ENCODE peak calls at places on chromosomes 16 and 17, in four cellular contexts. W, K, R and U are unnamed samples. For H3K27me3, the result is how much of the 10 kb centered on the place peaks cover.

GRCh38 chr16:90035902-90036301 is 16.6 kb upstream of the DBNDD1 start:
- DNase-seq in R (no peak), W (no peak), K (peak), U (no peak)

GRCh38 chr16:47142469-47143328 is 1.0 kb downstream of the NETO2 start:
- DNase-seq in W (peak), R (peak), K (peak), U (peak)

GRCh38 chr16:53714080-53715050 is 10.4 kb downstream of the FTO start:
- DNase-seq in K (peak), R (no peak), W (no peak), U (no peak)

GRCh38 chr17:38559025-38559879 is 46.5 kb downstream of the SRCIN1 start:
- DNase-seq in K (peak), W (peak), R (peak), U (peak)

GRCh38 chr16:31006086-31006385 is 4.4 kb downstream of the STX1B start:
- DNase-seq in W (no peak), K (no peak), R (no peak), U (no peak)

GRCh38 chr17:31369266-31369665 is 22.2 kb upstream of the RAB11FIP4 start:
- DNase-seq in K (no peak), R (no peak), W (no peak), U (peak)

GRCh38 chr17:18158022-18158600 is 25.5 kb upstream of the ALKBH5 start:
- DNase-seq in K (peak), R (peak), W (peak), U (peak)

GRCh38 chr17:59652119-59652518 is 32.4 kb downstream of the CLTC start:
- DNase-seq in R (no peak), K (no peak), W (no peak), U (peak)

GRCh38 chr17:35057332-35057915 is 6.1 kb downstream of the RFFL start:
- DNase-seq in R (no peak), K (no peak), W (peak), U (no peak)

GRCh38 chr16:15911198-15911597 is 22.8 kb upstream of the CEP20 start:
- DNase-seq in K (no peak), W (no peak), R (no peak), U (no peak)

GRCh38 chr16:50838165-50838564 is 96.3 kb downstream of the CYLD start:
- DNase-seq in R (no peak), W (peak), K (no peak), U (no peak)

GRCh38 chr17:52159810-52160578 is 1.5 kb upstream of the CA10 start:
- DNase-seq in W (no peak), R (no peak), K (peak), U (no peak)

GRCh38 chr16:5642034-5642433 is 544.4 kb upstream of the EEF2KMT start:
- DNase-seq in R (no peak), W (no peak), K (no peak), U (no peak)

GRCh38 chr16:57955572-57955971 is 15.4 kb downstream of the CNGB1 start:
- DNase-seq in W (peak), R (no peak), K (no peak), U (peak)

GRCh38 chr17:42563543-42563942 is 1.6 kb downstream of the COASY start:
- DNase-seq in K (no peak), W (peak), R (no peak), U (no peak)

GRCh38 chr17:2266045-2266864 is 37.3 kb downstream of the SMG6 start:
- DNase-seq in K (no peak), W (no peak), R (peak), U (no peak)

GRCh38 chr16:28990375-28991040 is 5.7 kb downstream of the LAT start:
- DNase-seq in R (no peak), W (no peak), K (no peak), U (no peak)

GRCh38 chr16:79071424-79071823 is 529.1 kb downstream of the MAF start:
- DNase-seq in W (peak), K (no peak), R (no peak), U (no peak)

GRCh38 chr16:59878479-59878878 is 1144.4 kb upstream of the GOT2 start:
- DNase-seq in K (no peak), W (peak), R (no peak), U (peak)

GRCh38 chr17:32445075-32445427 is 741 bp downstream of the PSMD11 start:
- DNase-seq in W (peak), R (peak), K (peak), U (peak)

GRCh38 chr16:2019500-2019899 is at the start of gene NPW:
- DNase-seq in K (no peak), W (no peak), R (no peak), U (no peak)

GRCh38 chr17:21419299-21420239 is 43.4 kb downstream of the KCNJ12 start:
- DNase-seq in R (no peak), W (no peak), K (peak), U (no peak)

GRCh38 chr16:55569025-55569424 is 2.5 kb downstream of the CAPNS2 start:
- DNase-seq in K (no peak), W (peak), R (no peak), U (peak)

GRCh38 chr16:81610144-81610842 is 165.7 kb downstream of the CMIP start:
- DNase-seq in R (peak), K (no peak), W (peak), U (peak)

GRCh38 chr17:81365601-81366585 is 29.4 kb upstream of the BAHCC1 start:
- DNase-seq in K (no peak), W (peak), R (peak), U (peak)

GRCh38 chr17:77439382-77440013 is 298.7 kb downstream of the SEC14L1 start:
- DNase-seq in R (no peak), W (no peak), K (no peak), U (no peak)

GRCh38 chr16:27341549-27341948 is 27.8 kb downstream of the IL4R start:
- DNase-seq in K (no peak), R (no peak), W (no peak), U (no peak)

GRCh38 chr16:58222532-58223316 is 24.8 kb upstream of the CSNK2A2 start:
- DNase-seq in K (peak), W (peak), R (no peak), U (no peak)

GRCh38 chr16:52976539-52977167 is 76.0 kb downstream of the CHD9NB start:
- DNase-seq in K (peak), R (no peak), W (peak), U (peak)

GRCh38 chr17:30554839-30555751 is 77.9 kb downstream of the GOSR1 start:
- DNase-seq in K (peak), W (no peak), R (no peak), U (no peak)

GRCh38 chr16:4340443-4340842 is 10.7 kb downstream of the PAM16 start:
- DNase-seq in R (no peak), W (no peak), K (no peak), U (no peak)

GRCh38 chr17:43994272-43995149 is 9.9 kb upstream of the NAGS start:
- DNase-seq in R (peak), W (peak), K (peak), U (peak)

GRCh38 chr16:50414152-50414551 is 45.4 kb upstream of the BRD7 start:
- DNase-seq in W (no peak), K (no peak), R (no peak), U (no peak)

GRCh38 chr17:48995871-48996695 is 1.1 kb upstream of the IGF2BP1 start:
- DNase-seq in K (peak), R (no peak), W (no peak), U (no peak)

GRCh38 chr17:47733047-47733413 is at the start of gene TBX21:
- DNase-seq in K (peak), R (peak), W (no peak), U (peak)

GRCh38 chr17:58586009-58586408 is 71.6 kb upstream of the MTMR4 start:
- DNase-seq in R (no peak), W (no peak), K (no peak), U (no peak)

DNA sequence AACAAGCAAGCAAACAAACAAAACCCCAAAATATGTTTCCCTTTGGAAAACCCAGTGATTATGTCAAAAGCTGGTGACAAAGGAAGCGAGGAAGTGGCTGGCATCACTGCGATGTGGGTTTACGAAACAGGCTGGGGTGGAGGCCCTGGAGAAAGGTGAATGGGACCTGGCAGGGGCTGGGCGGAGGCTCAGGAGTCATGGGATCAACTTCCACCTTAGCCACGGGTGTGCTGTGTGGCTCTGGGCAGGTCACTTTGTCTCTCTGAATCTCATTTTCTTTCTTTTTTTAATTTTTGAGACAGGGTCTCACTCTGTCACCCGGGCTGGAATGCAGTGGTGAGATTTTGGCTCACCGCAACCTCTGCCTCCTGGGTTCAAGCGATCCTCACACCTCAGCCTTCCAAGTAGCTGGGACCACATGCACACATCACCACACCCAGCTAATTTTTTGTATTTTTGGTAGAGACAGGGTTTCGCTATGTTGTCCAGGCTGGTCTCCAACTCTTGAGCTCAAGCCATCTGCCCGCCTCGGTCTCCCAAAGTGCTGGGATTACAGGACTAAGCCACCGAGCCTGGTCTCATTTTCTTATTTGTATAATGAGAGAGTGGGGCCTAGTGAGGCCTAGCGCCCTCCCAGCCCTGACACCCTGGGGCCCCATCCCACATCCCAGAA is 7.2 kb upstream of the CIBAR2 start:
- DNase-seq in W (no peak), K (no peak), R (no peak), U (no peak)
- H3K27me3 ChIP-seq in W (under half), K (under half), R (under half), U (under half)

GRCh38 chr16:75280331-75280804 is 28.9 kb upstream of the BCAR1 start:
- DNase-seq in W (peak), K (no peak), R (no peak), U (no peak)
- H3K27me3 ChIP-seq in W (under half), K (under half), R (under half), U (under half)

DNA sequence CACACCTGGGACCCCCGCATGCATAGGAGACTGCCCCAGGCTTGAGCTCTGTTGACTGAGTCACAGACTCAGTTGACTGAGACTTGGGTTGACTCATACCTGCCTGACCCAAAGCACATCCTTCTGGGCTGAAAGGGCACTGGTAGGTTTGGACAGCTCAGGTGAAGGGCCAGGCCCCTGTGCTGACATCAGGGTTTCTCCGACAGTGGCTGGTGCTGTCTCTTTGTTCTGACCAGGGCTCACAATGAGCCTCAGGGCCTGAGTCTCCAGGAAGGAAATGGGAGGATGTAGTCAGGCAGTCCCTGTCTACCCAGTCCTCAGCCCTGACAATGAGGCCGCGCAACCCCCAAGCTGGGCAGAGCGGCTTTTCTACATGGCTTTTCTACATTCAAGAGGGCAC is 6.5 kb downstream of the SPNS2 start:
- DNase-seq in R (no peak), W (peak), K (peak), U (no peak)
- H3K27me3 ChIP-seq in R (under half), W (under half), K (under half), U (under half)

GRCh38 chr16:86511317-86512161 is 1.2 kb downstream of the FOXF1 start:
- DNase-seq in K (peak), W (no peak), R (no peak), U (no peak)
- H3K27me3 ChIP-seq in K (half or more), W (half or more), R (half or more), U (under half)

DNA sequence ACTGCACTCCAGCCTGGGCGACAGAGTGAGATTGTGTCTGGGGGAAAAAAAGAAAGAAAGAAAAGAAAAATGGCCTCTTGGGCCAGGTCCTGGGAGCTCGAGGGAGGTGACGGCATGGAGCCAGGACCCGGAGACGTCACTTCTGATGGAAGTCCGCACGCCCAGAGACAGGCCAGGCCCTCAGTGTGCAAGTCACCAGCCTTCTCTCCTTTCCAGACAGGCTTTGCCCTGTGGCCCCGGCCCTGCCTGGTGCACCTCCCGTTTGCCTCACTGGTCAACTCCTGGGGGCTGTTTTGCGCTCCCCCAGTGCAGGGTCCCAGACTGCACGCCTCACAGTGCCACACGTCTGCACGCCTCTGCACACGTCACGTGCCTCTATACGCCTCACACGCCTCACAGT is 44.1 kb downstream of the CBFA2T3 start:
- DNase-seq in K (no peak), W (no peak), R (no peak), U (no peak)
- H3K27me3 ChIP-seq in K (under half), W (under half), R (under half), U (under half)

DNA sequence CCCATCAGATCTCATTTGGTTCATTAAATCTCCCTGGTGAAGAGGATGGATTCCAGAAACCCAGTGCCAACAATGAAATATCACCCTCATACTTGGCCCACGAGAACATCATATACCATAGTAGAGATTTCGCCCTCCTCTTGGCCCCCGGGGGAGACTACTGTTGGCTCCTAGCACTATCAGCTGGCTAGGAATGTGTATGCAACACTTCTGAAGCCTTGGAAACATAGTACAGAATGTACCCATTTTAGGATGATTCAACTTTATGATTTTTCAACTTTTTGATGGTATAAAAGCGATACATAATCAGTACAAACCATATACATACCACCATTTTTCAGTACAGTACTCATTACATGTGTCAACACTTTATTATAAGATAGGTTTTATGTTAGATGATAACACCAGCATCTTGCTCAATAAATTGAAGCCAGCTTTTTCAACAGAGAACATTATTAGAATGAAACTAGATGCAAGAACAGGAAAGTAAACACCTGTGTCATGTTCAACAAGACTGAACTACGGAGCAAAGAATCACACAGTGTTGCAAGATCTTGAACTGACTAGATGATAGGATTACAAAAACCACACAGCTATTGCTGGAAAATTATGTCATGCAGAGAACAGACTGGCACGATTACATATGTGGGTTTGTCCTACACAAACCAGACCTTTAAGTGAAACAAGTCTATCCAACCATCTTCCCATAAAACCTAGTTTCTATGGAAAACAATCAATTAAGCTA is 17.2 kb downstream of the RSL1D1 start:
- DNase-seq in K (no peak), W (peak), R (no peak), U (peak)
- H3K27me3 ChIP-seq in K (under half), W (under half), R (under half), U (under half)

GRCh38 chr17:71870546-71870862 is 250.3 kb upstream of the SOX9 start:
- DNase-seq in K (peak), W (no peak), R (no peak), U (no peak)
- H3K27me3 ChIP-seq in K (under half), W (under half), R (under half), U (under half)